ENCODE peak calls at places on chromosomes 3 and 15, in six cellular contexts. One of them, this sample, is unnamed.

GRCh38 chr15:63260786-63261185 is 16.6 kb upstream of the APH1B start:
- DNase-seq in activated T-helper 9 cell treated with anti-CD3 and anti-CD28 coated beads, Interleukin-2, amount 50 U/mL, for 16 hours: no peak
- DNase-seq in posterior cingulate gyrus: no peak
- DNase-seq in PC-9: no peak
- DNase-seq in dorsolateral prefrontal cortex: no peak
- DNase-seq in neuronal stem cell: no peak
- DNase-seq in this sample: no peak

GRCh38 chr15:63402498-63403253 is 21.0 kb upstream of the CA12 start:
- DNase-seq in neuronal stem cell: peak; percentile 26
- DNase-seq in PC-9: no peak
- DNase-seq in posterior cingulate gyrus: no peak
- DNase-seq in activated T-helper 9 cell treated with anti-CD3 and anti-CD28 coated beads, Interleukin-2, amount 50 U/mL, for 16 hours: no peak
- DNase-seq in dorsolateral prefrontal cortex: no peak
- DNase-seq in this sample: no peak

GRCh38 chr15:62287066-62287857 is 122.2 kb upstream of the C2CD4B start:
- DNase-seq in posterior cingulate gyrus: no peak
- DNase-seq in PC-9: no peak
- DNase-seq in dorsolateral prefrontal cortex: no peak
- DNase-seq in activated T-helper 9 cell treated with anti-CD3 and anti-CD28 coated beads, Interleukin-2, amount 50 U/mL, for 16 hours: no peak
- DNase-seq in neuronal stem cell: no peak
- DNase-seq in this sample: no peak

GRCh38 chr3:196631655-196632032 is 7.8 kb upstream of the NRROS start:
- DNase-seq in activated T-helper 9 cell treated with anti-CD3 and anti-CD28 coated beads, Interleukin-2, amount 50 U/mL, for 16 hours: no peak
- DNase-seq in posterior cingulate gyrus: no peak
- DNase-seq in neuronal stem cell: no peak
- DNase-seq in dorsolateral prefrontal cortex: peak; percentile 41
- DNase-seq in PC-9: no peak
- DNase-seq in this sample: no peak

GRCh38 chr3:81936817-81937216 is 175.4 kb upstream of the GBE1 start:
- DNase-seq in posterior cingulate gyrus: no peak
- DNase-seq in dorsolateral prefrontal cortex: no peak
- DNase-seq in activated T-helper 9 cell treated with anti-CD3 and anti-CD28 coated beads, Interleukin-2, amount 50 U/mL, for 16 hours: no peak
- DNase-seq in PC-9: no peak
- DNase-seq in neuronal stem cell: no peak
- DNase-seq in this sample: no peak

GRCh38 chr3:173267716-173268115 is 126.7 kb upstream of the SPATA16 start:
- DNase-seq in PC-9: no peak
- DNase-seq in dorsolateral prefrontal cortex: no peak
- DNase-seq in neuronal stem cell: no peak
- DNase-seq in activated T-helper 9 cell treated with anti-CD3 and anti-CD28 coated beads, Interleukin-2, amount 50 U/mL, for 16 hours: no peak
- DNase-seq in posterior cingulate gyrus: no peak
- DNase-seq in this sample: no peak

GRCh38 chr3:170487091-170487490 is 68.4 kb downstream of the CLDN11 start:
- DNase-seq in activated T-helper 9 cell treated with anti-CD3 and anti-CD28 coated beads, Interleukin-2, amount 50 U/mL, for 16 hours: no peak
- DNase-seq in posterior cingulate gyrus: no peak
- DNase-seq in PC-9: no peak
- DNase-seq in dorsolateral prefrontal cortex: no peak
- DNase-seq in neuronal stem cell: no peak
- DNase-seq in this sample: no peak

GRCh38 chr3:57227204-57227929 is at the start of gene APPL1:
- DNase-seq in PC-9: peak; percentile 78
- DNase-seq in dorsolateral prefrontal cortex: peak; percentile 98
- DNase-seq in activated T-helper 9 cell treated with anti-CD3 and anti-CD28 coated beads, Interleukin-2, amount 50 U/mL, for 16 hours: peak; percentile 81
- DNase-seq in neuronal stem cell: peak; percentile 93
- DNase-seq in posterior cingulate gyrus: peak; percentile 98
- DNase-seq in this sample: peak; percentile 68

GRCh38 chr3:111923095-111923771 is 55.6 kb upstream of the ABHD10 start:
- DNase-seq in posterior cingulate gyrus: no peak
- DNase-seq in neuronal stem cell: no peak
- DNase-seq in activated T-helper 9 cell treated with anti-CD3 and anti-CD28 coated beads, Interleukin-2, amount 50 U/mL, for 16 hours: no peak
- DNase-seq in dorsolateral prefrontal cortex: no peak
- DNase-seq in PC-9: peak; percentile 88
- DNase-seq in this sample: no peak

GRCh38 chr3:189824629-189825312 is 193.6 kb downstream of the TP63 start:
- DNase-seq in activated T-helper 9 cell treated with anti-CD3 and anti-CD28 coated beads, Interleukin-2, amount 50 U/mL, for 16 hours: no peak
- DNase-seq in dorsolateral prefrontal cortex: no peak
- DNase-seq in PC-9: peak; percentile 68
- DNase-seq in posterior cingulate gyrus: no peak
- DNase-seq in neuronal stem cell: no peak
- DNase-seq in this sample: no peak

GRCh38 chr3:51390600-51391074 is 448 bp upstream of the RBM15B start:
- DNase-seq in PC-9: no peak
- DNase-seq in neuronal stem cell: no peak
- DNase-seq in dorsolateral prefrontal cortex: no peak
- DNase-seq in posterior cingulate gyrus: no peak
- DNase-seq in activated T-helper 9 cell treated with anti-CD3 and anti-CD28 coated beads, Interleukin-2, amount 50 U/mL, for 16 hours: no peak
- DNase-seq in this sample: no peak

GRCh38 chr15:74635228-74635627 is 19.6 kb downstream of the CLK3 start:
- DNase-seq in dorsolateral prefrontal cortex: peak; percentile 81
- DNase-seq in PC-9: no peak
- DNase-seq in neuronal stem cell: peak; percentile 54
- DNase-seq in posterior cingulate gyrus: peak; percentile 93
- DNase-seq in activated T-helper 9 cell treated with anti-CD3 and anti-CD28 coated beads, Interleukin-2, amount 50 U/mL, for 16 hours: peak; percentile 51
- DNase-seq in this sample: peak; percentile 43

GRCh38 chr3:194475138-194475932 is 11.5 kb downstream of the ATP13A3 start:
- DNase-seq in dorsolateral prefrontal cortex: no peak
- DNase-seq in posterior cingulate gyrus: no peak
- DNase-seq in neuronal stem cell: no peak
- DNase-seq in activated T-helper 9 cell treated with anti-CD3 and anti-CD28 coated beads, Interleukin-2, amount 50 U/mL, for 16 hours: no peak
- DNase-seq in PC-9: no peak
- DNase-seq in this sample: no peak

GRCh38 chr3:71251156-71251775 is 332.3 kb downstream of the FOXP1 start:
- DNase-seq in posterior cingulate gyrus: no peak
- DNase-seq in activated T-helper 9 cell treated with anti-CD3 and anti-CD28 coated beads, Interleukin-2, amount 50 U/mL, for 16 hours: no peak
- DNase-seq in PC-9: no peak
- DNase-seq in neuronal stem cell: no peak
- DNase-seq in dorsolateral prefrontal cortex: no peak
- DNase-seq in this sample: no peak

This sample was measured in nucleus accumbens.